ENCODE peak calls at places on chromosomes 1 and 21, in eight cellular contexts. O, C, X, B, M, U, N and D are unnamed samples. For H3K4me1, the result is how much of the 10 kb centered on the place peaks cover.

GRCh38 chr1:56819393-56819899 is at the start of gene FYB2:
- DNase-seq in O (no peak), C (no peak), X (peak), B (peak), M (peak), U (no peak), N (no peak), D (no peak)

GRCh38 chr21:45378258-45378966 is 26.6 kb upstream of the COL18A1 start:
- DNase-seq in O (no peak), C (no peak), X (no peak), B (peak), M (peak), U (peak), N (no peak), D (no peak)

GRCh38 chr21:29178936-29179335 is 48.5 kb downstream of the MAP3K7CL start:
- DNase-seq in O (no peak), C (no peak), X (no peak), B (no peak), M (no peak), U (no peak), N (no peak), D (no peak)

GRCh38 chr1:208047476-208047934 is 136.6 kb upstream of the CD34 start:
- DNase-seq in O (peak), C (no peak), X (peak), B (no peak), M (no peak), U (no peak), N (no peak), D (no peak)

GRCh38 chr1:208936431-208936830 is 647.1 kb upstream of the CAMK1G start:
- DNase-seq in O (no peak), C (no peak), X (no peak), B (no peak), M (no peak), U (no peak), N (no peak), D (no peak)

GRCh38 chr1:86741947-86742572 is 37.7 kb downstream of the SH3GLB1 start:
- DNase-seq in O (peak), C (peak), X (no peak), B (no peak), M (no peak), U (peak), N (peak), D (peak)

GRCh38 chr1:50271968-50272578 is 151.2 kb downstream of the DMRTA2 start:
- DNase-seq in O (peak), C (peak), X (peak), B (no peak), M (peak), U (peak), N (no peak), D (no peak)

GRCh38 chr1:206479164-206480125 is 9.2 kb downstream of the IKBKE start:
- DNase-seq in O (peak), C (peak), X (peak), B (peak), M (peak), U (peak), N (peak), D (peak)

GRCh38 chr1:66596191-66596590 is 62.2 kb downstream of the SGIP1 start:
- DNase-seq in O (no peak), C (no peak), X (no peak), B (no peak), M (no peak), U (no peak), N (no peak), D (no peak)

GRCh38 chr1:183956559-183957188 is 80.9 kb downstream of the COLGALT2 start:
- DNase-seq in O (no peak), C (peak), X (no peak), B (no peak), M (no peak), U (peak), N (peak), D (peak)

GRCh38 chr1:20376880-20377494 is 86.3 kb downstream of the VWA5B1 start:
- DNase-seq in O (peak), C (peak), X (peak), B (no peak), M (peak), U (peak), N (peak), D (peak)

GRCh38 chr1:109370712-109371270 is 26.9 kb downstream of the SORT1 start:
- DNase-seq in O (no peak), C (no peak), X (no peak), B (no peak), M (no peak), U (no peak), N (no peak), D (no peak)

GRCh38 chr1:245132771-245133170 is 22.0 kb upstream of the KIF26B start:
- DNase-seq in O (no peak), C (no peak), X (no peak), B (no peak), M (no peak), U (no peak), N (no peak), D (no peak)

GRCh38 chr1:107486365-107486764 is 345.5 kb downstream of the NTNG1 start:
- DNase-seq in O (no peak), C (no peak), X (no peak), B (no peak), M (peak), U (no peak), N (no peak), D (no peak)

GRCh38 chr1:58618303-58618702 is 41.3 kb upstream of the TACSTD2 start:
- DNase-seq in O (peak), C (no peak), X (no peak), B (no peak), M (no peak), U (peak), N (no peak), D (no peak)

GRCh38 chr1:35762204-35762603 is 7.6 kb downstream of the CLSPN start:
- DNase-seq in O (no peak), C (no peak), X (no peak), B (no peak), M (no peak), U (no peak), N (no peak), D (no peak)

GRCh38 chr21:45523411-45524101 is 18.7 kb downstream of the SLC19A1 start:
- DNase-seq in O (no peak), C (no peak), X (peak), B (peak), M (peak), U (no peak), N (no peak), D (no peak)

GRCh38 chr1:180343931-180344406 is 113.9 kb downstream of the LHX4 start:
- DNase-seq in O (peak), C (no peak), X (peak), B (no peak), M (no peak), U (no peak), N (no peak), D (no peak)

GRCh38 chr1:155167166-155168104 is 5.7 kb downstream of the KRTCAP2 start:
- DNase-seq in O (peak), C (peak), X (peak), B (peak), M (peak), U (peak), N (peak), D (peak)

GRCh38 chr1:218347713-218348627 is 2.8 kb downstream of the TGFB2 start:
- DNase-seq in O (no peak), C (no peak), X (no peak), B (no peak), M (no peak), U (peak), N (no peak), D (no peak)

GRCh38 chr1:167900907-167901306 is 13.0 kb downstream of the ADCY10 start:
- DNase-seq in O (no peak), C (no peak), X (no peak), B (no peak), M (no peak), U (no peak), N (no peak), D (no peak)

GRCh38 chr1:108719654-108720435 is 7.1 kb downstream of the FNDC7 start:
- DNase-seq in O (no peak), C (peak), X (no peak), B (no peak), M (no peak), U (peak), N (no peak), D (no peak)

GRCh38 chr1:198318092-198318491 is 161.3 kb downstream of the NEK7 start:
- DNase-seq in O (no peak), C (no peak), X (no peak), B (no peak), M (no peak), U (no peak), N (no peak), D (no peak)

GRCh38 chr1:46558966-46559365 is 7.5 kb upstream of the KNCN start:
- DNase-seq in O (no peak), C (no peak), X (no peak), B (no peak), M (no peak), U (no peak), N (no peak), D (no peak)

GRCh38 chr1:242525360-242525722 is 844 bp upstream of the PLD5 start:
- DNase-seq in O (no peak), C (no peak), X (no peak), B (no peak), M (no peak), U (no peak), N (no peak), D (no peak)

GRCh38 chr1:62398377-62398776 is 38.5 kb upstream of the USP1 start:
- DNase-seq in O (no peak), C (no peak), X (no peak), B (no peak), M (no peak), U (no peak), N (no peak), D (no peak)

DNA sequence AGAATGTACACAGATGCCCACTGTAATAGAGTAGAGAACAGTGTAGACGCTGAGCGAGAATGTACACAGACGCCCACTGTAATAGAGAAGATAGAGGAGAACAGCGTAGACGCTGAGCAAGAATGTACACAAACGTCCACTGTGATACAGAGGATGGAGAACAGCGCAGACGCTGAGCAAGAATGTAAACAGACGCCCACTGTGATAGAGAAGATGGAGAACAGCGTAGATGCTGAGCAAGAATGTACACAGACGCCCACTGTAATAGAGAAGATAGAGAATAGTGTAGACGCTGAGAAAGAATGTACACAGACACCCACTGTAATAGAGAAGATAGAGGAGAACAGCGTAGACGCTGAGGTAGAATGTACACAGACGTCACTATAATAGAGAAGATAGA is 306.9 kb downstream of the SMYD3 start:
- DNase-seq in O (no peak), C (no peak), X (no peak), B (no peak), M (no peak), U (peak), N (no peak), D (no peak)
- H3K4me3 ChIP-seq in O (no peak), C (no peak), X (no peak), B (no peak), M (no peak), U (no peak), N (no peak), D (no peak)

GRCh38 chr1:101293461-101294045 is 56.7 kb downstream of the S1PR1 start:
- DNase-seq in O (no peak), C (no peak), X (no peak), B (no peak), M (no peak), U (no peak), N (peak), D (no peak)
- H3K4me1 ChIP-seq in O (under half), C (under half), X (under half), B (under half), M (under half), U (under half), N (under half), D (under half)

DNA sequence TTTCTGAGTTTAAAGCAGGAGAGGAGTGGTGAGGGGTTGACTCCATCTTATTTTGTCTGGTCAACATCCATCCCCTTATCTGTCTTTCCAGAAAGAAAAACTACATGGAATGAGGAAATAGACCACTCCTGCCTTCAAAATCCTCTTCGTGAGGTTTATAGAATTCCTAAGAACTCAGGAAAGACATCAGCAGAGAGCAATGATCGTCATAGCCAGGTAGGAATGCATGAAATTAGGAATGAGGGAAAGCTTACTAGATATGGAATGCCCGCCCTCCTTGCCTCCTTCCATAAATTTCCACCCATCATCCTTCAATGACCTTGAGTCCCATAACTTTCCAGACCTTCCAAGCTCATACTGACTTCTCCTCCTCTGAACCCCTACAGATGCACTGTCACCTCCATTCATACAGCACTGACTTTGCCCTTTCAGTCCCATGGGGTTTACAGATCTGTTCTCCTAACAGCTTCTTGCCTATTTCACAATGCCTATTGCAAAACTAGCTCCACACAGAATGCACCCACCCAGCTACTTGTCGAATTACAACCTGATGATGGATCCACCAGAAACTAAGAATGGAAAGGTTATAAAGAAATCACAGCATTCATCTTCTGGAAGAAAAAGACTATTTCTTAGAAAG is 23.7 kb upstream of the PPP1R15B start:
- DNase-seq in O (no peak), C (no peak), X (no peak), B (no peak), M (no peak), U (no peak), N (no peak), D (no peak)
- H3K27ac ChIP-seq in O (no peak), C (no peak), X (peak), B (no peak), M (no peak), U (peak), N (no peak), D (no peak)

GRCh38 chr1:205447457-205448415 is 8.1 kb downstream of the BLACAT1 start:
- DNase-seq in O (no peak), C (no peak), X (no peak), B (no peak), M (peak), U (no peak), N (no peak), D (no peak)
- H3K4me3 ChIP-seq in O (no peak), C (no peak), X (no peak), B (peak), M (peak), U (no peak), N (no peak), D (no peak)

GRCh38 chr21:14587266-14587665 is 41.2 kb upstream of the SAMSN1 start:
- DNase-seq in O (no peak), C (no peak), X (no peak), B (no peak), M (no peak), U (no peak), N (no peak), D (no peak)

GRCh38 chr21:14591882-14592281 is 45.8 kb upstream of the SAMSN1 start:
- DNase-seq in O (peak), C (no peak), X (peak), B (no peak), M (no peak), U (no peak), N (no peak), D (no peak)

GRCh38 chr21:14585122-14585521 is 39.0 kb upstream of the SAMSN1 start:
- DNase-seq in O (no peak), C (no peak), X (no peak), B (no peak), M (no peak), U (no peak), N (no peak), D (no peak)

GRCh38 chr21:14591277-14591876 is 45.3 kb upstream of the SAMSN1 start:
- DNase-seq in O (no peak), C (no peak), X (no peak), B (no peak), M (no peak), U (no peak), N (no peak), D (no peak)

GRCh38 chr21:14589855-14590563 is 43.9 kb upstream of the SAMSN1 start:
- DNase-seq in O (no peak), C (no peak), X (no peak), B (no peak), M (no peak), U (no peak), N (no peak), D (no peak)
- H3K4me1 ChIP-seq in O (under half), C (under half), X (under half), B (under half), M (under half), U (under half), N (under half), D (under half)

GRCh38 chr21:42533963-42534355 is 20.3 kb downstream of the SLC37A1 start:
- DNase-seq in O (peak), C (no peak), X (no peak), B (no peak), M (peak), U (no peak), N (no peak), D (no peak)

GRCh38 chr21:42532466-42533181 is 19.0 kb downstream of the SLC37A1 start:
- DNase-seq in O (peak), C (no peak), X (peak), B (no peak), M (no peak), U (no peak), N (no peak), D (no peak)

GRCh38 chr21:42534901-42535378 is 21.3 kb downstream of the SLC37A1 start:
- DNase-seq in O (no peak), C (no peak), X (no peak), B (no peak), M (peak), U (no peak), N (no peak), D (no peak)

GRCh38 chr21:42534361-42534900 is 20.8 kb downstream of the SLC37A1 start:
- DNase-seq in O (peak), C (no peak), X (peak), B (no peak), M (peak), U (no peak), N (no peak), D (no peak)

DNA sequence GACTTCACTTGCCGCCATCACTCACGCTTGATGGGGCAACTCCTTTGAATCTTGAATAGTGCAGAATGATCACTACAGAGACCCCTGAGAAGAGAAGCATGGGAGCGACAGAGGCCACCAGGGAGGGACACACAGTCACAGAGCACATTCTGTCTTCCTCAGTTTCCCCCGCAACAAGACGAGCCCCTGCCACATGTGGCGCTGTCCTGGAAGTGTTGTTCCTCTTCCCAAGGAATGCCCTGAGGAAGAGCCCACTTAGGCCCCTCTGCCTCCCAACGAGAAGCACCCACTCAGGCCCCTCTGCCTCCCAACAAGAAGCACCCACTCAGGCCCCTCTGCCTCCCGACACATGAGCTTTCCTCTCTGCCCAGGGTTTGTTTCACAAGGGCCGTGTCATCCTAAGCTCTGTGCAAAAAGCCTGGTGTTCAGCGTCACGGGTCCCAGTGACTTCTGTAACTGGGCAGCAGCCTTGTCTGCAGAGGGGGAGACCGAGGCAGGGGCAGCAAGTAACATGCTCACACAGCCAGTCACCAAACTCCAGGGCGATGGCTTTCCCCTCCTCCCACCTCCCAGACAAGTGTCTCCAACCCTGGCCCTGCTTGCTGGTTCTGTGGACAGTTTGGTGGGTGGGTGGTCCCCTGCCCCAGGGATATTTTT is 19.8 kb downstream of the SLC37A1 start:
- DNase-seq in O (peak), C (no peak), X (no peak), B (no peak), M (peak), U (no peak), N (no peak), D (no peak)
- H3K27ac ChIP-seq in O (no peak), C (no peak), X (peak), B (no peak), M (no peak), U (no peak), N (no peak), D (no peak)

DNA sequence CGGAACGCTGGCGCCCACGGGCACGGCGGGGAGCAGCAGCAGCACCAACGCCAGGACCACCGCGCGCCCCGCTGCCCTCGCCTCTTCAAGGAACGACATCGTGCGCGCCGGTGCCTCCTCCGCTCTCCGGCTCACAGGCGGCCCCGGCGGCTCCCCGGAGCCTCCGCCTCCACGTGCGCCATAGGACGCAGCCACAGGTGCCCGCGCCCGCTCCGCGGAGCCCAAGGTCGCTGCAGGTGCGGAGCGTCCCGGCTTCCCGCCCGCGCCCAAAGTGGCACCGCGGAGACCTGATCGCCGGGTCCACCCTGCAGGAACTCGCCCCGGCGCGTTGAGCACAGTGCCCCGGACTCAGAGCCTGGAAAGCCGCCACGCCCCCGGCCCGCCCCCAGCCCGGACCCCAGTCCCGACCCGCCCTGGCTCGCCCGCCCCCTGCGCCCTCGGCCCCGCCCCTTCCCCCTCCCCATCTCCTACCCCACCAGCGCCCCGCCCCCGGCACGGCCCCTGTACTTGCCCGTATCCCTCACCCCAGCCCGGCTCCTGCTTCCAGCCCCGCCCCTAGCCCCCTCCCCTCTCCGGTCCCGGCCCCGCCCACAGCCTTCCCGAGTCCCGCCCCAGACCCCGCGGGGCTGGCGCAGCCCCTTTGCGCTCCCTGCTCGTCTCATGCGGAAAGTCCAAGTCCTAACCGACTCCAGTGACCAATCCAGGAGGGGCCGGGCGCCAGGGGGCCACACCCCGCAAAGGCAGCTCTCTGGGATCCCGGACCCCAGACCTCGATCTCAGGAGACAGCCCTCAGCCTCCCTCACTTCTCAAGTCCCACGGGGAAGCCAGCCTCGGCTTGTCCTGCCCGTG is at the start of gene MEGF6:
- DNase-seq in O (no peak), C (peak), X (peak), B (peak), M (peak), U (peak), N (peak), D (peak)
- H3K4me3 ChIP-seq in O (no peak), C (no peak), X (peak), B (peak), M (peak), U (peak), N (no peak), D (no peak)